ENCODE peak calls at places on chromosomes 11 and 22, in five cellular contexts. A is NCI-H69; F is fibroblast of pulmonary artery; P is stimulated activated CD8-positive, alpha-beta memory T cell treated with anti-CD3 and anti-CD28 coated beads, Interleukin-15, amount 100 ng/mL, for 4 hours; M is bronchial epithelial cell. Z is an unnamed sample.

GRCh38 chr22:37209140-37209845 is 3.0 kb downstream of the SSTR3 start:
- DNase-seq in A (no peak), F (no peak), P (no peak), M (no peak), Z (no peak)

GRCh38 chr11:120712862-120713770 is 201.6 kb downstream of the GRIK4 start:
- DNase-seq in A (peak), F (no peak), P (no peak), M (no peak), Z (no peak)

GRCh38 chr11:112511906-112512305 is 251.2 kb upstream of the PLET1 start:
- DNase-seq in A (peak), F (no peak), P (no peak), M (no peak), Z (no peak)

GRCh38 chr11:59145534-59145933 is 2.9 kb downstream of the FAM111A start:
- DNase-seq in A (no peak), F (peak), P (no peak), M (peak), Z (no peak)

GRCh38 chr22:17370766-17371181 is 1.5 kb downstream of the CECR2 start:
- DNase-seq in A (peak), F (no peak), P (no peak), M (no peak), Z (no peak)

GRCh38 chr22:39448205-39449054 is 8.4 kb upstream of the MGAT3 start:
- DNase-seq in A (no peak), F (no peak), P (no peak), M (peak), Z (no peak)

GRCh38 chr11:1852885-1853284 is at the start of gene LSP1:
- DNase-seq in A (no peak), F (no peak), P (peak), M (no peak), Z (peak)

GRCh38 chr11:77517226-77517625 is 43.3 kb upstream of the PAK1 start:
- DNase-seq in A (peak), F (no peak), P (no peak), M (no peak), Z (no peak)

GRCh38 chr11:36751996-36752395 is 154.0 kb upstream of the RAG2 start:
- DNase-seq in A (no peak), F (no peak), P (no peak), M (no peak), Z (no peak)

GRCh38 chr11:48047616-48048015 is 67.3 kb downstream of the PTPRJ start:
- DNase-seq in A (no peak), F (no peak), P (no peak), M (no peak), Z (no peak)

GRCh38 chr11:62336949-62337681 is at the start of gene ASRGL1:
- DNase-seq in A (peak), F (peak), P (peak), M (peak), Z (peak)

GRCh38 chr11:76380161-76380976 is 563 bp downstream of the THAP12 start:
- DNase-seq in A (peak), F (peak), P (peak), M (peak), Z (no peak)

GRCh38 chr11:14073821-14074529 is 111.5 kb downstream of the SPON1 start:
- DNase-seq in A (no peak), F (no peak), P (no peak), M (no peak), Z (no peak)

GRCh38 chr11:86737752-86738151 is 62.6 kb upstream of the PRSS23 start:
- DNase-seq in A (no peak), F (peak), P (no peak), M (peak), Z (no peak)

GRCh38 chr22:37229012-37229804 is 14.9 kb downstream of the RAC2 start:
- DNase-seq in A (no peak), F (peak), P (no peak), M (peak), Z (no peak)

GRCh38 chr22:37176464-37177061 is 11.5 kb downstream of the C1QTNF6 start:
- DNase-seq in A (no peak), F (peak), P (no peak), M (no peak), Z (peak)

GRCh38 chr22:26471522-26471921 is 12.1 kb downstream of the HPS4 start:
- DNase-seq in A (peak), F (peak), P (no peak), M (peak), Z (no peak)

GRCh38 chr11:117752721-117753237 is 44.2 kb downstream of the DSCAML1 start:
- DNase-seq in A (no peak), F (no peak), P (no peak), M (no peak), Z (no peak)

GRCh38 chr11:95108159-95108611 is 18.5 kb downstream of the ENDOD1 start:
- DNase-seq in A (peak), F (peak), P (no peak), M (peak), Z (peak)

GRCh38 chr11:119513141-119513805 is 90.3 kb upstream of the THY1 start:
- DNase-seq in A (no peak), F (no peak), P (no peak), M (no peak), Z (no peak)

GRCh38 chr11:132840660-132841059 is 691.6 kb downstream of the OPCML start:
- DNase-seq in A (no peak), F (no peak), P (no peak), M (no peak), Z (no peak)

GRCh38 chr11:80146231-80146630 is 705.4 kb upstream of the TENM4 start:
- DNase-seq in A (peak), F (no peak), P (no peak), M (peak), Z (no peak)

GRCh38 chr11:90134420-90135003 is at the start of gene NAALAD2:
- DNase-seq in A (peak), F (peak), P (no peak), M (no peak), Z (no peak)

GRCh38 chr11:75563501-75563977 is 1.5 kb downstream of the SERPINH1 start:
- DNase-seq in A (no peak), F (no peak), P (no peak), M (peak), Z (no peak)

GRCh38 chr22:25403752-25404471 is 160.6 kb upstream of the GRK3 start:
- DNase-seq in A (peak), F (peak), P (no peak), M (peak), Z (no peak)

GRCh38 chr11:74679513-74679865 is 51.7 kb downstream of the CHRDL2 start:
- DNase-seq in A (no peak), F (no peak), P (no peak), M (no peak), Z (no peak)

GRCh38 chr22:37485006-37485713 is 1.0 kb downstream of the MFNG start:
- DNase-seq in A (no peak), F (no peak), P (peak), M (no peak), Z (peak)

GRCh38 chr11:106474274-106474673 is 396.8 kb downstream of the AASDHPPT start:
- DNase-seq in A (no peak), F (no peak), P (no peak), M (no peak), Z (no peak)

GRCh38 chr22:28395920-28396447 is 283.7 kb downstream of the TTC28 start:
- DNase-seq in A (no peak), F (peak), P (no peak), M (no peak), Z (no peak)

GRCh38 chr22:45397806-45398205 is 15.6 kb downstream of the SMC1B start:
- DNase-seq in A (no peak), F (no peak), P (no peak), M (no peak), Z (no peak)